ENCODE peak calls at places on chromosomes 4 and X, in six cellular contexts. Q, P, X, V, S and W are unnamed samples.

GRCh38 chrX:29775890-29776289 is 439.5 kb upstream of the MAGEB2 start:
- DNase-seq in X (no peak), Q (no peak), S (no peak), P (no peak), V (no peak), W (no peak)

GRCh38 chr4:10164877-10165283 is 48.3 kb upstream of the WDR1 start:
- DNase-seq in V (peak; percentile 55), S (no peak), Q (no peak), X (no peak), P (no peak), W (no peak)

GRCh38 chrX:21974011-21974385 is 33.5 kb downstream of the SMS start:
- DNase-seq in P (no peak), S (peak; percentile 46), V (no peak), X (no peak), Q (no peak), W (no peak)

GRCh38 chr4:144709793-144710525 is 64.0 kb downstream of the HHIP start:
- DNase-seq in P (no peak), Q (no peak), S (peak; percentile 86), V (peak; percentile 53), X (no peak), W (peak; percentile 88)

GRCh38 chr4:168636506-168637176 is 139.8 kb downstream of the PALLD start:
- DNase-seq in X (no peak), Q (no peak), P (no peak), S (peak; percentile 88), V (peak; percentile 84), W (no peak)

GRCh38 chrX:150049647-150050046 is 111.4 kb upstream of the EOLA2 start:
- DNase-seq in X (no peak), S (no peak), Q (no peak), P (no peak), V (peak; percentile 67), W (no peak)

GRCh38 chrX:11629593-11630211 is 36.0 kb downstream of the ARHGAP6 start:
- DNase-seq in S (peak; percentile 87), P (no peak), Q (peak; percentile 8), X (peak; percentile 37), V (peak; percentile 62), W (peak; percentile 26)

GRCh38 chrX:31921236-31921635 is 849.4 kb upstream of the FTHL17 start:
- DNase-seq in Q (no peak), V (no peak), P (no peak), X (no peak), S (no peak), W (no peak)

GRCh38 chr4:87981505-87981904 is 6.0 kb downstream of the SPP1 start:
- DNase-seq in V (no peak), P (no peak), S (no peak), X (no peak), Q (no peak), W (no peak)

GRCh38 chr4:3044812-3045499 is 29.4 kb downstream of the HTT-AS start:
- DNase-seq in X (no peak), V (no peak), P (no peak), Q (no peak), S (no peak), W (no peak)

GRCh38 chrX:125757794-125758564 is 408.1 kb downstream of the DCAF12L2 start:
- DNase-seq in S (no peak), X (peak; percentile 26), Q (no peak), V (no peak), P (no peak), W (no peak)

GRCh38 chr4:173752610-173753009 is 222.6 kb upstream of the HAND2 start:
- DNase-seq in S (no peak), P (no peak), V (peak; percentile 11), Q (no peak), X (no peak), W (no peak)

GRCh38 chr4:118033148-118034060 is 882 bp upstream of the NDST3 start:
- DNase-seq in V (peak; percentile 25), S (peak; percentile 47), X (no peak), Q (no peak), P (no peak), W (no peak)

GRCh38 chr4:119286377-119287002 is 35.4 kb downstream of the FABP2 start:
- DNase-seq in X (peak; percentile 45), P (no peak), S (peak; percentile 66), V (peak; percentile 85), Q (no peak), W (no peak)

GRCh38 chrX:97389761-97390192 is 506.1 kb downstream of the RPA4 start:
- DNase-seq in V (peak; percentile 63), S (peak; percentile 85), X (no peak), P (no peak), Q (no peak), W (peak; percentile 81)

GRCh38 chr4:96317924-96318323 is 478.0 kb downstream of the PDHA2 start:
- DNase-seq in V (no peak), Q (no peak), P (no peak), X (no peak), S (no peak), W (no peak)

GRCh38 chrX:133838761-133839676 is 146.4 kb downstream of the GPC3 start:
- DNase-seq in V (peak; percentile 13), Q (no peak), P (no peak), S (no peak), X (no peak), W (no peak)

GRCh38 chrX:627995-628394 is 2.6 kb upstream of the SHOX start:
- DNase-seq in X (no peak), Q (no peak), V (no peak), P (no peak), S (no peak), W (no peak)

GRCh38 chr4:2257361-2258001 is 4.4 kb downstream of the MXD4 start:
- DNase-seq in P (peak; percentile 57), X (peak; percentile 17), V (no peak), Q (peak; percentile 8), S (no peak), W (no peak)

GRCh38 chr4:22072726-22073125 is 124.2 kb upstream of the KCNIP4 start:
- DNase-seq in P (no peak), Q (no peak), V (no peak), X (no peak), S (no peak), W (no peak)

GRCh38 chrX:25016361-25016671 is 551 bp upstream of the ARX start:
- DNase-seq in V (no peak), X (no peak), S (no peak), P (no peak), Q (no peak), W (no peak)

GRCh38 chrX:8405631-8406030 is 59.0 kb upstream of the VCX3B start:
- DNase-seq in V (no peak), Q (no peak), X (no peak), P (no peak), S (peak; percentile 51), W (no peak)

GRCh38 chrX:8404958-8405357 is 59.7 kb upstream of the VCX3B start:
- DNase-seq in S (peak; percentile 36), P (no peak), V (no peak), Q (no peak), X (no peak), W (no peak)

DNA sequence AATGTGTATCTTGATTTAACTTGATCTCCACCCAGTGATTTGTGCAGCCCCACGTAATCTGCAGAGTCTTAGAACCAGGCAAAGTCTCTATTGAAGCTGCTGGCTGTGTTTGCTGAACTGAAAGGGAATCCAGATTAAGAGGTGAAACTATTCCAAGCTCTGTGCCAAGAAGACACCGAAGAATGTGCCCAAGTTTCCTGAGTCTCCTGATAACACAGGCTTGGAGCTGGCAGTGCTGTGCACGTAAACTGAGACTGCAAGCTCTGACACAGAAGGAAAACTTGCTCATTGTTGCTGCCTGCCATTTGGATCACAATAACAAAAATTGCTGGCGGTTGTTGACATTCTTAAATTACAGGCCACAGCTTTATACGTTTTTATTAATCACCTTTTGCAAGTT is 60.2 kb upstream of the VCX3B start:
- DNase-seq in P (no peak), S (peak; percentile 91), V (no peak), X (no peak), Q (no peak), W (no peak)
- H3K4me3 ChIP-seq in P (no peak overlapping the region), S (no peak overlapping the region), V (no peak overlapping the region), X (no peak overlapping the region), Q (no peak overlapping the region), W (no peak overlapping the region)

DNA sequence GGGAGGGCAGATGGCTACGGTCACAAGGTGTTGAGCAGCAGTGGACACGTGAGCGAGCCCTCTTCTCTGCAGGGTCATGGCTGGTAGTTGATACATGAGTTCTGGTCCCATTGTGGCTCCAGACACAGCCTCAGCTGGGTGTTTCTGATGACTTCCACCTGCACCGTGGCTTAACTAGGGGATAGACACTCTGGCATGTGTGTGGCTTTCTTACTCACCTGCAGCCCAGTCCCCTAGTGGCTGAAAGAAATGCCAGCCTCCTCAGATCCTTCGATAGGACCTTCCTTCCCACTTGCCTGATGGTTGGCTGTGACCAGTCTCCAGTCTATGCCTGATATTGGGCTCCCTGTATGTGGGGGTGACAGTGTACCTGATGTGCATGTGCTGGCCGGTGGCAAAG is 5.0 kb downstream of the GPR78 start:
- DNase-seq in Q (no peak), S (no peak), V (no peak), P (no peak), X (no peak), W (no peak)
- TF ChIP-seq CTCF in Q (no peak), S (no peak), V (no peak), P (no peak), X (no peak), W (peak; percentile 57)

GRCh38 chrX:57119416-57119815 is 1.9 kb downstream of the SPIN2B start:
- DNase-seq in X (no peak), Q (no peak), S (no peak), P (no peak), V (no peak), W (no peak)
- H3K4me3 ChIP-seq in X (no peak overlapping the region), Q (no peak overlapping the region), S (no peak overlapping the region), P (no peak overlapping the region), V (no peak overlapping the region), W (no peak overlapping the region)

GRCh38 chrX:110748256-110748811 is 47.3 kb downstream of the CHRDL1 start:
- DNase-seq in Q (no peak), X (no peak), P (no peak), V (no peak), S (no peak), W (no peak)
- TF ChIP-seq CTCF in Q (no peak), X (no peak), P (no peak), V (no peak), S (no peak), W (no peak)

DNA sequence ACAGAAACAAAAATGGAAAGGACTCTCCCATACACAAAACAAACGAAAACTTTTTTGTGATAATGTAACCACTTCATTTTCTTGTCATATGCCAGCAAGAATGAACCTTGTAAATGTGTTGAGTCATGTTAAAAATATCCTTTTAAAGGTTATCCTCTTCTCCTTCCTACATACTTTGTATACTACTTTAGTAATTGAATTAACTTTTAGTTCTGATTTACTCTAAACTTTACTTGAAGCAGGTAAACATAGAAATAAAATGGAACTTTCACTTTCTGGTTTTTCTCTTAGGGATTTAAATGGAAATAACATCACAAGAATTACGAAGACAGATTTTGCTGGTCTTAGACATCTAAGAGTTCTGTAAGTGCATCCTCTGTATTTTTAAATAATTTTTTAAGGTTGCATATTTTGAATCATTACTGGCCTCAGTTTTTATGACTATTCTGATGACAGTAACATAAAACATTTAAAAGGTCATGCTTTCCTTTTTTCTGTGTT is 4.7 kb downstream of the SLIT2 start:
- DNase-seq in S (no peak), Q (no peak), X (no peak), V (no peak), P (no peak), W (no peak)
- H3K4me3 ChIP-seq in S (no peak overlapping the region), Q (peak overlapping the region; percentile 82), X (no peak overlapping the region), V (peak overlapping the region; percentile 89), P (no peak overlapping the region), W (no peak overlapping the region)